ENCODE peak calls at places on chromosome 21, in five cellular contexts. X, A, O, H and Q are unnamed samples.
A peak's percentile ranks its signal among the peaks of the same experiment; 100 is the strongest.

GRCh38 chr21:27246741-27247140 is 279.9 kb upstream of the ADAMTS5 start:
- DNase-seq in X (no peak), A (no peak), O (no peak), H (no peak), Q (no peak)

GRCh38 chr21:16821588-16821987 is 691.3 kb upstream of the CXADR start:
- DNase-seq in X (no peak), A (no peak), O (no peak), H (no peak), Q (no peak)

GRCh38 chr21:39097981-39098380 is 85.3 kb downstream of the PSMG1 start:
- DNase-seq in X (peak; percentile 40), A (no peak), O (no peak), H (no peak), Q (no peak)

GRCh38 chr21:43313221-43313938 is 113.6 kb downstream of the SIK1 start:
- DNase-seq in X (no peak), A (no peak), O (no peak), H (no peak), Q (peak; percentile 47)

GRCh38 chr21:44006017-44006624 is 6.0 kb upstream of the TRAPPC10 start:
- DNase-seq in X (peak; percentile 28), A (no peak), O (no peak), H (peak; percentile 63), Q (no peak)

GRCh38 chr21:31347435-31348032 is 3.5 kb upstream of the TIAM1 start:
- DNase-seq in X (no peak), A (no peak), O (no peak), H (no peak), Q (no peak)

GRCh38 chr21:37767984-37768383 is 148.3 kb downstream of the KCNJ6 start:
- DNase-seq in X (no peak), A (no peak), O (no peak), H (no peak), Q (no peak)

GRCh38 chr21:10418649-10419048 is 102.7 kb upstream of the TPTE start:
- DNase-seq in X (no peak), A (no peak), O (no peak), H (no peak), Q (no peak)

GRCh38 chr21:35663856-35664606 is 396.3 kb downstream of the SETD4 start:
- DNase-seq in X (no peak), A (no peak), O (no peak), H (no peak), Q (no peak)